ENCODE peak calls at places on chromosomes 13 and 19, in seven cellular contexts. Z is tibial artery; J is progenitor cell of endocrine pancreas; A is Peyer's patch; E is GM12865; O is CD4-positive, alpha-beta T cell; R is BJ. Q is an unnamed sample.

GRCh38 chr19:58277748-58278147 is 1.0 kb upstream of the ZNF8 start:
- DNase-seq in Z (no peak), J (no peak), R (no peak), A (no peak), E (no peak), O (no peak), Q (no peak)

GRCh38 chr13:101417043-101417406 is 717 bp upstream of the NALCN start:
- DNase-seq in Z (no peak), J (no peak), R (no peak), A (no peak), E (no peak), O (no peak), Q (no peak)

GRCh38 chr19:32675720-32676185 is at the start of gene RGS9BP:
- DNase-seq in A (peak; percentile 90), R (no peak), O (peak; percentile 15), J (peak; percentile 26), Z (peak; percentile 90), E (peak; percentile 72), Q (peak; percentile 57)

GRCh38 chr19:2113436-2114211 is 16.9 kb downstream of the IZUMO4 start:
- DNase-seq in E (no peak), J (no peak), Z (peak; percentile 77), R (no peak), A (no peak), O (no peak), Q (no peak)

GRCh38 chr13:113534236-113534860 is 43.8 kb upstream of the DCUN1D2 start:
- DNase-seq in J (no peak), O (no peak), E (no peak), R (no peak), Z (peak; percentile 33), A (peak; percentile 23), Q (no peak)

GRCh38 chr19:14517840-14518505 is at the start of gene DNAJB1:
- DNase-seq in J (peak; percentile 46), O (no peak), A (peak; percentile 91), E (peak; percentile 86), Z (peak; percentile 93), R (no peak), Q (peak; percentile 78)

GRCh38 chr19:5997371-5997770 is 19.4 kb upstream of the RANBP3 start:
- DNase-seq in A (no peak), E (no peak), O (no peak), Z (no peak), R (no peak), J (no peak), Q (no peak)

GRCh38 chr13:23822252-23822824 is 66.9 kb downstream of the MIPEP start:
- DNase-seq in Z (no peak), O (no peak), J (no peak), R (no peak), A (no peak), E (no peak), Q (no peak)

GRCh38 chr13:112900691-112901091 is 68.3 kb upstream of the MCF2L start:
- DNase-seq in Z (no peak), J (no peak), E (no peak), A (no peak), R (no peak), O (no peak), Q (no peak)

GRCh38 chr13:99605417-99606321 is 104.4 kb downstream of the TM9SF2 start:
- DNase-seq in J (peak; percentile 19), E (peak; percentile 64), A (peak; percentile 86), O (peak; percentile 23), Z (peak; percentile 80), R (no peak), Q (peak; percentile 46)

GRCh38 chr19:51422053-51422448 is 4.6 kb upstream of the SIGLEC10 start:
- DNase-seq in O (peak; percentile 74), E (peak; percentile 86), J (peak; percentile 97), A (peak; percentile 94), Z (peak; percentile 80), R (no peak), Q (peak; percentile 90)

GRCh38 chr13:111259058-111259457 is 61.4 kb upstream of the TEX29 start:
- DNase-seq in A (no peak), Z (no peak), J (no peak), R (no peak), O (no peak), E (no peak), Q (no peak)

GRCh38 chr13:64471916-64472315 is 2758.2 kb downstream of the PCDH9 start:
- DNase-seq in J (no peak), A (no peak), Z (no peak), O (no peak), R (no peak), E (no peak), Q (no peak)

GRCh38 chr13:113046066-113046882 is 59.3 kb upstream of the F7 start:
- DNase-seq in R (no peak), J (no peak), E (no peak), O (no peak), Z (no peak), A (no peak), Q (no peak)

GRCh38 chr13:32676242-32676641 is 90.0 kb downstream of the PDS5B start:
- DNase-seq in J (no peak), A (no peak), Z (no peak), R (no peak), E (no peak), O (no peak), Q (no peak)

GRCh38 chr19:12834976-12835757 is 788 bp upstream of the RTBDN start:
- DNase-seq in O (no peak), A (no peak), J (no peak), Z (no peak), E (no peak), R (no peak), Q (no peak)

GRCh38 chr19:31555634-31556215 is 206.5 kb upstream of the TSHZ3 start:
- DNase-seq in R (no peak), Z (no peak), A (no peak), E (no peak), O (no peak), J (no peak), Q (no peak)

GRCh38 chr19:31285744-31286143 is 63.5 kb downstream of the TSHZ3 start:
- DNase-seq in J (no peak), Z (no peak), O (no peak), R (no peak), A (no peak), E (no peak), Q (no peak)

GRCh38 chr13:77516342-77516789 is 19.1 kb upstream of the SCEL start:
- DNase-seq in O (no peak), A (no peak), E (no peak), Z (no peak), R (no peak), J (no peak), Q (no peak)

GRCh38 chr19:18532208-18532890 is 10.5 kb upstream of the ELL start:
- DNase-seq in E (no peak), J (no peak), O (no peak), Z (no peak), R (no peak), A (no peak), Q (no peak)

GRCh38 chr13:33479066-33479465 is 193.5 kb upstream of the STARD13 start:
- DNase-seq in R (no peak), J (no peak), O (no peak), A (no peak), E (no peak), Z (no peak), Q (no peak)

GRCh38 chr13:48304132-48304876 is 753 bp downstream of the RB1 start:
- DNase-seq in Z (peak; percentile 68), R (no peak), J (no peak), O (no peak), A (peak; percentile 83), E (peak; percentile 93), Q (peak; percentile 59)

GRCh38 chr19:17086811-17087210 is 11.2 kb downstream of the MYO9B start:
- DNase-seq in Z (no peak), J (no peak), O (no peak), E (no peak), R (no peak), A (no peak), Q (no peak)

GRCh38 chr19:41376241-41376997 is at the start of gene TMEM91:
- DNase-seq in E (no peak), J (no peak), A (peak; percentile 60), R (no peak), O (no peak), Z (peak; percentile 76), Q (no peak)

GRCh38 chr19:37309834-37310575 is 60.9 kb upstream of the ZNF527 start:
- DNase-seq in O (no peak), Z (no peak), J (no peak), R (no peak), E (peak; percentile 18), A (no peak), Q (no peak)

GRCh38 chr13:90800082-90800746 is 547.3 kb upstream of the MIR17HG start:
- DNase-seq in E (peak; percentile 6), Z (peak; percentile 76), R (no peak), O (no peak), J (no peak), A (peak; percentile 55), Q (no peak)

DNA sequence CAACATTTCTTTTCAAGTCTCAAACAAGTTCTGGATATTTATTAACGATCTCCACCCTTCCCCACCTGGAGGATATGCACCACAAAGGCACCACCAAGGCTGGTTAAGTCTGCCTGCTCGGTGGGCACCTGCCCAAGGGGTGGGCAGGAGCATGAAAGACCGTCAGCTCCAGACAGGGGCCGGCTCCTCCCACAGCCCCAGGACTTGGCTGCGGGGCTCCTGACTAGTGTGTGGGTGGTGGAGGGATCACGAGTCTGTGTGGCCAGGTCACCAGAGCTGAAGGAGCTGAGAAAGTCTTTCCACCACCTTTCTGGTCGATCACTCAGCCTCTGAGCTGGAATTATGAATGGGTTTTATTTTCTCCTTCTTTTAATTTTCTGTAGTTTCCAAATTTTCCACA is 7.8 kb downstream of the SLC7A1 start:
- DNase-seq in Z (no peak), E (no peak), J (no peak), R (no peak), A (no peak), O (no peak), Q (no peak)
- TF ChIP-seq CTCF in Z (no peak), E (no peak), J (no peak), R (no peak), A (no peak), O (no peak), Q (no peak)

DNA sequence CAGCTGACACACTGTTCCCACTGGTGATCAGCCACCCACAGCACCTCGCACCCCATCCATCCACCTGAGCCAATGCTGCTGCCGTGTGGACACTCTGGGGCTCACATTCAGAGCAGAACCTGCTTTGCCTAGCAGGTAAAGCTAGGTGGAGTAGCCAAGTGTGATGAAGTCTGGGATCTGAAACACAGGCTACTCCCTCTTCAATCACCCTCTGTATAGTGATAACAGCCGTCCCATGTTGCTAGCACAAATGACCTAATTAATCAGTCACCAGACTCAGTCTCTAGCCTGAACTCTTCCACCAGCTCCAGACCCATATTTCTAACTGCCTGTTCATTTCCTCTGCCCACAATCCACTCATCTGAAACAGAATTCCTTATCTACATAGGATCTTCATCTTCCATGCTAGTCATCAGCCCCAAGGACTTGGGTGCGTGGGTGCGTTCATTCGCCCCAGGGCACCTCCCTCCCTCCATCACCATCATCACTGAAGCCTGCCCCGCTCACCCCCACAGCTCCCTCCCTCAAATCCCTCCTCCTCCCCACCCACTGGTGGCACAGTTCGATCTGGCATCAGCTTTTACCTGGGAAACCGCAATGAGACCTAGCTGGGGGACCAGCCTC is 19.8 kb downstream of the STK24 start:
- DNase-seq in O (no peak), Z (peak; percentile 47), E (no peak), A (peak; percentile 66), J (no peak), R (no peak), Q (no peak)
- TF ChIP-seq CTCF in O (no peak), Z (no peak), E (peak; percentile 1), A (peak; percentile 82), J (peak; percentile 41), R (no peak), Q (no peak)

GRCh38 chr19:35256566-35256965 is 7.8 kb downstream of the LSR start:
- DNase-seq in J (no peak), A (no peak), Z (no peak), E (no peak), R (no peak), O (no peak), Q (no peak)
- TF ChIP-seq CTCF in J (no peak), A (no peak), Z (no peak), E (no peak), R (no peak), O (no peak), Q (no peak)

GRCh38 chr19:4234862-4235201 is 5.5 kb downstream of the EBI3 start:
- DNase-seq in A (no peak), O (no peak), Z (no peak), J (no peak), R (no peak), E (no peak), Q (no peak)
- TF ChIP-seq CTCF in A (no peak), O (no peak), Z (no peak), J (no peak), R (no peak), E (no peak), Q (no peak)